ENCODE peak calls at places on chromosomes 7 and 10, in five cellular contexts. S, O, F, Y and A are unnamed samples.

GRCh38 chr10:24762966-24763623 is 39.4 kb upstream of the ARHGAP21 start:
- DNase-seq in S (no peak), O (no peak), F (peak), Y (no peak), A (no peak)

GRCh38 chr10:86497621-86498020 is 24.0 kb downstream of the WAPL start:
- DNase-seq in S (no peak), O (no peak), F (no peak), Y (no peak), A (no peak)

GRCh38 chr10:22851865-22852239 is 76.0 kb upstream of the ARMC3 start:
- DNase-seq in S (no peak), O (no peak), F (no peak), Y (no peak), A (no peak)

GRCh38 chr10:35876248-35876647 is 234.2 kb upstream of the FZD8 start:
- DNase-seq in S (no peak), O (no peak), F (peak), Y (no peak), A (no peak)

GRCh38 chr7:108454674-108455523 is 1.3 kb downstream of the NRCAM start:
- DNase-seq in S (no peak), O (no peak), F (peak), Y (no peak), A (no peak)

GRCh38 chr10:15877836-15878576 is 17.7 kb upstream of the MINDY3 start:
- DNase-seq in S (no peak), O (no peak), F (no peak), Y (no peak), A (no peak)

GRCh38 chr10:78559514-78560392 is 509.0 kb upstream of the ZMIZ1 start:
- DNase-seq in S (no peak), O (no peak), F (no peak), Y (no peak), A (no peak)

GRCh38 chr7:75984130-75985008 is 10.0 kb downstream of the TMEM120A start:
- DNase-seq in S (no peak), O (no peak), F (no peak), Y (no peak), A (no peak)

GRCh38 chr7:100449190-100449795 is 13.0 kb upstream of the PPP1R35 start:
- DNase-seq in S (no peak), O (no peak), F (no peak), Y (no peak), A (no peak)

GRCh38 chr10:103580422-103580821 is 86.9 kb downstream of the NEURL1 start:
- DNase-seq in S (no peak), O (no peak), F (no peak), Y (no peak), A (no peak)

GRCh38 chr10:62813981-62814380 is 2.2 kb downstream of the EGR2 start:
- DNase-seq in S (no peak), O (no peak), F (no peak), Y (no peak), A (no peak)

GRCh38 chr7:107224858-107225257 is 56.1 kb downstream of the HBP1 start:
- DNase-seq in S (no peak), O (no peak), F (no peak), Y (no peak), A (no peak)

GRCh38 chr10:63105811-63106755 is 27.0 kb upstream of the NRBF2 start:
- DNase-seq in S (no peak), O (no peak), F (peak), Y (no peak), A (no peak)